ENCODE peak calls at places on chromosome 20, in five cellular contexts. K, D, X, A and P are unnamed samples.

GRCh38 chr20:33857722-33858563 is 46.8 kb downstream of the CHMP4B start:
- DNase-seq in K (no peak), D (no peak), X (no peak), A (no peak), P (no peak)

GRCh38 chr20:16187956-16188616 is 385.2 kb downstream of the KIF16B start:
- DNase-seq in K (no peak), D (no peak), X (no peak), A (no peak), P (no peak)

GRCh38 chr20:5586720-5587119 is 163.5 kb upstream of the SHLD1 start:
- DNase-seq in K (no peak), D (no peak), X (no peak), A (no peak), P (no peak)

GRCh38 chr20:59331721-59332329 is 31.4 kb downstream of the EDN3 start:
- DNase-seq in K (no peak), D (no peak), X (no peak), A (no peak), P (no peak)

GRCh38 chr20:19851863-19852262 is 93.8 kb downstream of the RIN2 start:
- DNase-seq in K (no peak), D (no peak), X (no peak), A (no peak), P (no peak)

GRCh38 chr20:25750765-25751696 is 54.4 kb upstream of the ZNF337 start:
- DNase-seq in K (no peak), D (peak; percentile 52), X (peak; percentile 86), A (peak; percentile 19), P (peak; percentile 83)

GRCh38 chr20:22320245-22320915 is 264.0 kb downstream of the FOXA2 start:
- DNase-seq in K (no peak), D (no peak), X (no peak), A (no peak), P (no peak)

GRCh38 chr20:7269452-7269851 is 502.0 kb downstream of the BMP2 start:
- DNase-seq in K (no peak), D (no peak), X (no peak), A (no peak), P (no peak)

GRCh38 chr20:56761393-56761792 is 132.3 kb downstream of the TFAP2C start:
- DNase-seq in K (no peak), D (no peak), X (no peak), A (no peak), P (no peak)

DNA sequence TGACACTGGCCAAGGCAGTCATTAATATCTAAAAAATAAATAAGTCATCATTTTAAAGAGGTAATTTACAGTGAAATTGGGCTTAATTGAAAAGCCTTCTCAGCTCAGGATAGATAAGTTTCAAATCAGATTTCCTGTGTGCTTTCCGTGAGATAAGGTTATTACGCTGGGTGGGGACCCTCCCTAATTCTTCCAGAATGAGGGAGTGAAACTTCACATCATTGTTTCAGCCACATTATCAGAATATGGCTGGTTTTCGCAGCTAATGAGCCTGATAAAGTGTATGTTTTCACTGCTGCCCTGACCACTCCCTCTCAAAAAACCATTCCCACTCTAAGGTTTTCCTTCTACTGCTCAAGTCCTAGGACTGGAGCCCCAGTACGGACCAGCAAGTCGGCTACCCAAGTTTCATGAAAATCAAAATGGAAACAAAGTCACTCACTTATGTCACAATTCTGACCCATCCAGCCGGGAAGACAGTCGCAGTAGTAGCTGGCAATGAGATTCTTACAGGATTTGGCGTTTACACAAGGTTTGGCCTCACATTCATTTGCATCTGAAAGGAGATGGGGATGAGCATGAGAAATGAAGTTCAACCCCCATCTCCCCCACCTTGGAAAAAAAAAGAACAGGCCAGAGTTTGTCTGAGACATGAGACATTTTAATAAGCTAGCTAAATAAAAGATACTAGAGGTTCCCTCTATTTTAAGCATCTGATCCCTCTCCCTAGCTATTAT is 24.6 kb downstream of the JAG1 start:
- DNase-seq in K (no peak), D (no peak), X (no peak), A (no peak), P (no peak)
- H3K4me1 ChIP-seq in K (peaks cover 60% of the 10 kb centered on the region), D (peaks cover 19% of the 10 kb centered on the region), X (peaks cover 6% of the 10 kb centered on the region), A (peaks cover 50% of the 10 kb centered on the region), P (peaks cover 19% of the 10 kb centered on the region)

DNA sequence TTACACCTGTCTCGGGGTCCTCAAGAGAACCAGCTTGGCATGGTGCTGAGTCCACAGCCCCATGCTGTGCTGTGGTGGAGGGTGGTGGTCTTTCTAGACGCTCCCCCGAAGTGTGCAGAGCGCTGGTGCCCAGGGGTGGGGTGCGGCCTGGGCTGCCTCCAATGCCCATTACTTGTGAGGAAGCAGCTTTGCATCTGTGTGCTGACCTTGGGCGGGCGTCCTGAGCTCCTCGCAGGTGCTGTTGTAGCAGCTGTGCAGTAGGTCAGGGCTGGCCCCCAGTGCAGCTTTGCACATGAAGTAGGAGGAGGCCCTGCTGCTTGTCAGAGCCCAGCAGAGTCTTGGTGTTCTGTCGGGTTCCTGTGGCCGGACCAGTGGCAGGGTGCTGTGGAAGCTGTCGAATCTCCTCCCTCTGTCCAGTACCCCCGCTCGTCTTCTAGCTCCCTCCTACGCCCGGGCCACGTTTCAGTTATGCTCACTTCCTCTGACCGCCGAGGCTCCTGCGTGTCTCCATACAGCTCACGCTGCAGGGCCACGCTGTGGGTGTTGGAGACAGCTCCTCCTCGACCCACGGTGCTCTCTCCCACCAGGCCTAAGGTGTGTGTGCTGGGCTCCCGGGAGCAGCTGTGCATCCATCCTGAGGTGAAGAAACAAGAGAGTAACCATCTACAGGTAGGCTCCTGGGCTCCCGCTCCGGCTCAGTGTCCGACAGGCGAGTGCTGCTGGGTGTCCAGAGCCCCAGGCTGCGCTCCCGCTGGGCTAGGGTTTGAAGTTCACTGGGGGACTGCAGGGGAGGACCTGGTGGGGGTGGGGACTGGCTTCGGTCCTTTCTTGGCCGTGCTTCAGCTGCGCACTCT is 4.1 kb downstream of the RTEL1 start:
- DNase-seq in K (no peak), D (no peak), X (peak; percentile 51), A (no peak), P (no peak)
- TF ChIP-seq CTCF in K (no peak), D (no peak), X (no peak), A (no peak), P (no peak)

DNA sequence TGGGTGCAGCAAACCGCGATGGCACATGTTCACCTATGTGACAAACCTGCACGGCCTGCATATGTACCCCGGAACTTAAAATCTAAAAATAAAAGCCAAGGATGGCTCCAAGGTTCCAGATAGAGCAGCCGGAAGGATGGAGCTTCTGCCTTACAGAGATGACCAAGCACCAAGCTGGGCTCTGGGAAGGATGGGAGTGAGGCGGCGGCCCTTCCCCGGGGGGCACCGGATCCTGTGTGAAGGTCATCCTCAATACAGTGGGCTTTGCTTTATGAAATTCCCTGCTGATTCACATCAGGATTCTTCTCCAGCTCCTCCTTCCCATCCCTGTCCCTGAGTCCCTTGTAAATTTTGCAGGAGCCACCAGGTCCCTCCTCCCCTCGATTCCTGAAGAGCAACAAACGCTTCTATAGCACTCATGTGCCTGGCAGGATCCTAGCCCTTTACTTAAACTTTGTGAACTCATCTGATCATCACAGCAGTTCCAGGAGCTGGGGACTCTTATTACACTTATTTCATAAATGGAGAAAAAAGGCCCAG is 109.1 kb upstream of the PTPN1 start:
- DNase-seq in K (no peak), D (no peak), X (no peak), A (no peak), P (no peak)
- H3K4me1 ChIP-seq in K (peaks cover 48% of the 10 kb centered on the region), D (peaks cover 18% of the 10 kb centered on the region), X (peaks cover 35% of the 10 kb centered on the region), A (no peaks in the 10 kb centered on the region), P (peaks cover 23% of the 10 kb centered on the region)

DNA sequence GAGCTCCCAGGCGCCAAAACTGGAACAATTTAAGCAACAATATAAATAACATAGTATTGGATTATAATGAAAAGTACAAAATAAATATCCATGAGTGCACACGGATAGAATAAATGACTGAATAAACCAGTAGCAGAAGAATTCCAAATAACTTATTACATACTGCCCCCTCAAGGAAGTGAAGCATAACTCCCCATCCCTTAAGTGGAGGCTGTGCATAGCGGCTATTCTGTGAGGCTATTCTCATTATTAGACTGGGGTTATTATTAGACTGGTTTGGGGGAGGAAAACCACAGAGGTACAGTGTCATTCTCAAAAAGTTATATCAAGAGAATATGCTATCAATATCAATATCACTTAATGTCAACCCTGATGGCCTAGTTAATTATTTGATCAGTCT is 94.4 kb upstream of the SIRPA start:
- DNase-seq in K (no peak), D (no peak), X (no peak), A (peak; percentile 19), P (no peak)
- TF ChIP-seq CTCF in K (no peak), D (peak; percentile 11), X (no peak), A (peak; percentile 42), P (no peak)